ENCODE peak calls at places on chromosomes 11 and 22, in ten cellular contexts. U, Q, M, E, Z, V, O, A, R and B are unnamed samples.

GRCh38 chr11:61080526-61080925 is 21.8 kb upstream of the CD5 start:
- DNase-seq in V (no peak), Z (no peak), R (peak), A (no peak), U (no peak), E (peak), O (peak), M (no peak), Q (no peak), B (no peak)

GRCh38 chr11:69939551-69940245 is 120.5 kb upstream of the FGF3 start:
- DNase-seq in Q (no peak), M (no peak), U (no peak), R (no peak), A (peak), O (no peak), E (no peak), V (peak), Z (no peak), B (no peak)

GRCh38 chr22:39240841-39241631 is 3.7 kb downstream of the PDGFB start:
- DNase-seq in U (peak), Q (no peak), A (peak), R (no peak), E (peak), O (peak), M (no peak), V (no peak), Z (peak), B (no peak)

GRCh38 chr22:37609240-37610152 is 862 bp downstream of the GGA1 start:
- DNase-seq in V (no peak), R (no peak), Q (peak), O (no peak), A (no peak), E (peak), M (no peak), U (no peak), Z (peak), B (peak)

GRCh38 chr11:125990244-125990643 is 44.4 kb downstream of the VSIG10L2 start:
- DNase-seq in Z (no peak), Q (no peak), U (no peak), O (no peak), E (peak), M (no peak), V (peak), A (no peak), R (no peak), B (no peak)

GRCh38 chr11:1924646-1925372 is 5.3 kb downstream of the TNNT3 start:
- DNase-seq in R (no peak), E (no peak), U (no peak), Z (peak), A (no peak), Q (no peak), O (no peak), M (no peak), V (no peak), B (no peak)

GRCh38 chr11:62444271-62444833 is 25.5 kb downstream of the SCGB1A1 start:
- DNase-seq in R (no peak), M (no peak), Z (peak), V (peak), E (peak), Q (peak), U (no peak), A (peak), O (no peak), B (peak)

GRCh38 chr11:19093976-19094375 is 23.0 kb upstream of the ZDHHC13 start:
- DNase-seq in U (no peak), M (no peak), Q (peak), V (no peak), E (no peak), O (no peak), A (no peak), Z (no peak), R (no peak), B (no peak)

GRCh38 chr11:76753950-76754349 is 29.2 kb upstream of the TSKU start:
- DNase-seq in Q (no peak), O (no peak), E (no peak), R (no peak), U (no peak), A (no peak), M (no peak), V (no peak), Z (no peak), B (no peak)

GRCh38 chr11:86069408-86070086 is 663 bp upstream of the PICALM start:
- DNase-seq in Q (peak), Z (peak), A (peak), E (no peak), R (no peak), V (peak), U (peak), M (peak), O (no peak), B (peak)

GRCh38 chr11:65873280-65874156 is 918 bp upstream of the EFEMP2 start:
- DNase-seq in R (peak), E (peak), A (peak), V (peak), O (peak), Q (peak), U (peak), M (peak), Z (peak), B (peak)

GRCh38 chr22:45104313-45104712 is 59.4 kb upstream of the NUP50 start:
- DNase-seq in O (no peak), R (no peak), Z (no peak), M (no peak), A (no peak), V (no peak), E (no peak), Q (no peak), U (no peak), B (no peak)

GRCh38 chr11:70568504-70569172 is 170.3 kb downstream of the CTTN start:
- DNase-seq in U (no peak), M (peak), O (no peak), Q (peak), V (no peak), Z (peak), A (no peak), R (no peak), E (no peak), B (no peak)

GRCh38 chr22:46612341-46612903 is 7.8 kb upstream of the GRAMD4 start:
- DNase-seq in R (no peak), M (no peak), A (no peak), Z (no peak), U (no peak), O (no peak), E (no peak), V (no peak), Q (no peak), B (no peak)

GRCh38 chr11:46597609-46598219 is 3.9 kb upstream of the AMBRA1 start:
- DNase-seq in Q (peak), M (no peak), A (peak), R (no peak), V (no peak), U (no peak), O (no peak), E (no peak), Z (no peak), B (no peak)

GRCh38 chr22:18103527-18104269 is 6.9 kb upstream of the TUBA8 start:
- DNase-seq in O (no peak), M (no peak), A (no peak), Q (no peak), E (peak), V (no peak), U (no peak), R (no peak), Z (no peak), B (no peak)

GRCh38 chr22:23245045-23245798 is 64.9 kb downstream of the BCR start:
- DNase-seq in O (no peak), M (no peak), R (no peak), V (no peak), U (no peak), E (peak), Q (no peak), Z (no peak), A (no peak), B (no peak)

GRCh38 chr22:24968066-24968561 is 15.6 kb downstream of the KIAA1671 start:
- DNase-seq in U (peak), R (no peak), Q (no peak), M (no peak), E (no peak), Z (peak), V (no peak), O (no peak), A (no peak), B (no peak)

GRCh38 chr11:1494650-1495049 is 8.1 kb upstream of the MOB2 start:
- DNase-seq in Q (no peak), A (no peak), U (no peak), V (no peak), M (no peak), Z (no peak), E (no peak), O (no peak), R (no peak), B (no peak)

GRCh38 chr11:11265994-11266606 is 87.0 kb downstream of the CSNK2A3 start:
- DNase-seq in U (peak), A (no peak), M (peak), V (peak), O (peak), R (peak), Z (peak), E (peak), Q (peak), B (peak)

GRCh38 chr22:47192651-47193437 is 430.4 kb downstream of the TBC1D22A start:
- DNase-seq in R (no peak), A (no peak), O (no peak), M (no peak), Z (peak), Q (no peak), U (peak), E (peak), V (no peak), B (no peak)

GRCh38 chr22:50497093-50497492 is 10.4 kb downstream of the LMF2 start:
- DNase-seq in Z (no peak), V (no peak), U (no peak), O (no peak), Q (no peak), R (no peak), M (no peak), A (no peak), E (no peak), B (no peak)

GRCh38 chr22:40818747-40819662 is at the start of gene SLC25A17:
- DNase-seq in Q (peak), O (peak), R (peak), Z (peak), U (peak), A (peak), E (peak), V (peak), M (peak), B (peak)

GRCh38 chr22:28425211-28425610 is 254.4 kb downstream of the TTC28 start:
- DNase-seq in A (no peak), Q (no peak), U (no peak), E (no peak), V (no peak), O (no peak), R (no peak), Z (no peak), M (no peak), B (no peak)

GRCh38 chr11:61543606-61544306 is 35.2 kb downstream of the LRRC10B start:
- DNase-seq in E (no peak), Q (no peak), M (no peak), Z (no peak), O (no peak), R (no peak), V (no peak), A (no peak), U (no peak), B (no peak)

GRCh38 chr22:37913233-37913721 is 7.2 kb downstream of the MICALL1 start:
- DNase-seq in M (peak), E (no peak), U (no peak), V (no peak), A (no peak), Q (no peak), R (no peak), O (no peak), Z (no peak), B (no peak)

GRCh38 chr11:94884322-94884721 is 89.0 kb downstream of the CWC15 start:
- DNase-seq in E (no peak), V (peak), A (no peak), O (no peak), Z (no peak), M (no peak), R (no peak), U (no peak), Q (peak), B (peak)

GRCh38 chr11:110430267-110431211 is 791 bp downstream of the FDX1 start:
- DNase-seq in V (peak), E (peak), U (no peak), Q (peak), A (peak), R (peak), M (no peak), O (peak), Z (peak), B (peak)

GRCh38 chr11:26766996-26767395 is 45.1 kb upstream of the SLC5A12 start:
- DNase-seq in Q (no peak), E (no peak), M (no peak), O (no peak), R (no peak), A (no peak), Z (no peak), U (no peak), V (no peak), B (no peak)

GRCh38 chr11:8036002-8036802 is 44.8 kb upstream of the TUB start:
- DNase-seq in Z (no peak), A (no peak), O (no peak), Q (no peak), E (no peak), R (no peak), M (no peak), V (no peak), U (no peak), B (no peak)

GRCh38 chr22:48146426-48146825 is 1384.0 kb downstream of the TBC1D22A start:
- DNase-seq in Z (no peak), U (no peak), Q (no peak), A (no peak), V (no peak), R (no peak), E (no peak), M (no peak), O (no peak), B (no peak)

GRCh38 chr11:76628408-76628947 is 42.1 kb downstream of the LRRC32 start:
- DNase-seq in R (no peak), E (peak), Q (no peak), M (no peak), O (no peak), U (no peak), A (no peak), V (no peak), Z (no peak), B (no peak)

GRCh38 chr22:49767355-49768062 is 60.2 kb downstream of the BRD1 start:
- DNase-seq in R (no peak), Q (peak), E (peak), M (peak), O (no peak), A (peak), U (peak), Z (peak), V (no peak), B (peak)

GRCh38 chr11:109993786-109994185 is 99.4 kb upstream of the ZC3H12C start:
- DNase-seq in U (no peak), M (no peak), V (no peak), R (no peak), O (no peak), Q (no peak), Z (no peak), E (no peak), A (no peak), B (no peak)